ENCODE peak calls at places on chromosomes 3 and 15, in four cellular contexts. K is osteocyte, N is brain microvascular endothelial cell, J is heart right ventricle. T is an unnamed sample.

GRCh38 chr3:194407423-194407822 is 8.4 kb upstream of the GP5 start:
- DNase-seq in K (no peak), N (peak), J (no peak), T (no peak)

GRCh38 chr3:135271562-135272290 is 476.7 kb downstream of the EPHB1 start:
- DNase-seq in K (no peak), N (no peak), J (no peak), T (no peak)

GRCh38 chr3:177680442-177680821 is 483.1 kb upstream of the TBL1XR1 start:
- DNase-seq in K (no peak), N (no peak), J (no peak), T (no peak)

GRCh38 chr3:50221413-50222168 is 14.4 kb upstream of the GNAI2 start:
- DNase-seq in K (no peak), N (no peak), J (no peak), T (no peak)

GRCh38 chr15:85649372-85649771 is 145.4 kb downstream of the KLHL25 start:
- DNase-seq in K (no peak), N (peak), J (peak), T (no peak)

GRCh38 chr15:80157215-80157614 is 4.4 kb downstream of the FAH start:
- DNase-seq in K (peak), N (no peak), J (no peak), T (no peak)

GRCh38 chr3:107775958-107776357 is 253.2 kb downstream of the BBX start:
- DNase-seq in K (no peak), N (no peak), J (no peak), T (no peak)

GRCh38 chr15:29681946-29682345 is 140.3 kb downstream of the TJP1 start:
- DNase-seq in K (no peak), N (no peak), J (no peak), T (no peak)

GRCh38 chr3:148992635-148993230 is 1.4 kb downstream of the GYG1 start:
- DNase-seq in K (no peak), N (no peak), J (no peak), T (no peak)

GRCh38 chr3:56980798-56981390 is 79.6 kb upstream of the SPATA12 start:
- DNase-seq in K (no peak), N (peak), J (peak), T (peak)

GRCh38 chr15:85710340-85710842 is 84.3 kb downstream of the KLHL25 start:
- DNase-seq in K (no peak), N (no peak), J (no peak), T (no peak)

GRCh38 chr15:26893351-26894065 is 26.6 kb downstream of the GABRA5 start:
- DNase-seq in K (no peak), N (no peak), J (no peak), T (no peak)

GRCh38 chr3:7249493-7250076 is 388.7 kb downstream of the GRM7 start:
- DNase-seq in K (no peak), N (no peak), J (no peak), T (no peak)

GRCh38 chr3:151203053-151203420 is at the start of gene GPR171:
- DNase-seq in K (no peak), N (no peak), J (no peak), T (peak)

GRCh38 chr3:69951616-69952015 is 47.9 kb upstream of the SAMMSON start:
- DNase-seq in K (no peak), N (no peak), J (no peak), T (no peak)

GRCh38 chr3:187066228-187066995 is 72.9 kb downstream of the RPL39L start:
- DNase-seq in K (no peak), N (no peak), J (peak), T (peak)

T was measured in CD8-positive, alpha-beta T cell.